ENCODE peak calls at places on chromosomes 11 and 22, in five cellular contexts. One of them, this sample, is unnamed.

GRCh38 chr11:72225411-72225951 is 914 bp downstream of the INPPL1 start:
- DNase-seq in endothelial cell of umbilical vein: no peak
- DNase-seq in dorsolateral prefrontal cortex: no peak
- DNase-seq in astrocyte: no peak
- DNase-seq in cardiac muscle cell: peak; percentile 10
- DNase-seq in this sample: peak; percentile 30

GRCh38 chr22:42967933-42968332 is 47.0 kb downstream of the PACSIN2 start:
- DNase-seq in endothelial cell of umbilical vein: no peak
- DNase-seq in dorsolateral prefrontal cortex: no peak
- DNase-seq in astrocyte: no peak
- DNase-seq in cardiac muscle cell: no peak
- DNase-seq in this sample: peak; percentile 66

GRCh38 chr11:3879967-3880542 is 24.6 kb downstream of the STIM1 start:
- DNase-seq in endothelial cell of umbilical vein: peak; percentile 64
- DNase-seq in dorsolateral prefrontal cortex: no peak
- DNase-seq in astrocyte: no peak
- DNase-seq in cardiac muscle cell: no peak
- DNase-seq in this sample: no peak

GRCh38 chr22:28034760-28035401 is 115.8 kb upstream of the PITPNB start:
- DNase-seq in endothelial cell of umbilical vein: peak; percentile 86
- DNase-seq in dorsolateral prefrontal cortex: peak; percentile 77
- DNase-seq in astrocyte: peak; percentile 40
- DNase-seq in cardiac muscle cell: peak; percentile 84
- DNase-seq in this sample: no peak

GRCh38 chr22:37460684-37461083 is 25.5 kb downstream of the MFNG start:
- DNase-seq in endothelial cell of umbilical vein: no peak
- DNase-seq in dorsolateral prefrontal cortex: no peak
- DNase-seq in astrocyte: no peak
- DNase-seq in cardiac muscle cell: no peak
- DNase-seq in this sample: no peak

GRCh38 chr11:64355078-64355940 is 3.7 kb upstream of the RPS6KA4 start:
- DNase-seq in endothelial cell of umbilical vein: peak; percentile 87
- DNase-seq in dorsolateral prefrontal cortex: peak; percentile 70
- DNase-seq in astrocyte: peak; percentile 59
- DNase-seq in cardiac muscle cell: peak; percentile 84
- DNase-seq in this sample: peak; percentile 83

GRCh38 chr11:84103096-84103495 is 816.9 kb upstream of the CCDC90B start:
- DNase-seq in endothelial cell of umbilical vein: no peak
- DNase-seq in dorsolateral prefrontal cortex: peak; percentile 39
- DNase-seq in astrocyte: no peak
- DNase-seq in cardiac muscle cell: no peak
- DNase-seq in this sample: no peak

GRCh38 chr11:22337571-22338464 is at the start of gene SLC17A6:
- DNase-seq in endothelial cell of umbilical vein: peak; percentile 13
- DNase-seq in dorsolateral prefrontal cortex: no peak
- DNase-seq in astrocyte: peak; percentile 16
- DNase-seq in cardiac muscle cell: peak; percentile 58
- DNase-seq in this sample: peak; percentile 36

GRCh38 chr11:115202900-115203552 is 301.2 kb downstream of the CADM1 start:
- DNase-seq in endothelial cell of umbilical vein: no peak
- DNase-seq in dorsolateral prefrontal cortex: no peak
- DNase-seq in astrocyte: no peak
- DNase-seq in cardiac muscle cell: no peak
- DNase-seq in this sample: no peak

GRCh38 chr22:36856121-36856791 is 4.5 kb upstream of the NCF4 start:
- DNase-seq in endothelial cell of umbilical vein: peak; percentile 87
- DNase-seq in dorsolateral prefrontal cortex: peak; percentile 93
- DNase-seq in astrocyte: peak; percentile 59
- DNase-seq in cardiac muscle cell: peak; percentile 92
- DNase-seq in this sample: peak; percentile 87

GRCh38 chr11:124331873-124332272 is 11.9 kb upstream of the OR8D2 start:
- DNase-seq in endothelial cell of umbilical vein: no peak
- DNase-seq in dorsolateral prefrontal cortex: no peak
- DNase-seq in astrocyte: no peak
- DNase-seq in cardiac muscle cell: no peak
- DNase-seq in this sample: no peak

GRCh38 chr11:91296628-91297027 is 928.0 kb upstream of the FAT3 start:
- DNase-seq in endothelial cell of umbilical vein: no peak
- DNase-seq in dorsolateral prefrontal cortex: no peak
- DNase-seq in astrocyte: no peak
- DNase-seq in cardiac muscle cell: no peak
- DNase-seq in this sample: no peak

GRCh38 chr11:19805827-19806226 is 93.2 kb downstream of the NAV2 start:
- DNase-seq in endothelial cell of umbilical vein: no peak
- DNase-seq in dorsolateral prefrontal cortex: no peak
- DNase-seq in astrocyte: peak; percentile 34
- DNase-seq in cardiac muscle cell: no peak
- DNase-seq in this sample: no peak

GRCh38 chr11:19805346-19805745 is 92.7 kb downstream of the NAV2 start:
- DNase-seq in endothelial cell of umbilical vein: no peak
- DNase-seq in dorsolateral prefrontal cortex: no peak
- DNase-seq in astrocyte: no peak
- DNase-seq in cardiac muscle cell: no peak
- DNase-seq in this sample: no peak

GRCh38 chr11:19810852-19811251 is 98.2 kb downstream of the NAV2 start:
- DNase-seq in endothelial cell of umbilical vein: no peak
- DNase-seq in dorsolateral prefrontal cortex: no peak
- DNase-seq in astrocyte: no peak
- DNase-seq in cardiac muscle cell: no peak
- DNase-seq in this sample: no peak

GRCh38 chr11:19806251-19806650 is 93.6 kb downstream of the NAV2 start:
- DNase-seq in endothelial cell of umbilical vein: no peak
- DNase-seq in dorsolateral prefrontal cortex: no peak
- DNase-seq in astrocyte: no peak
- DNase-seq in cardiac muscle cell: no peak
- DNase-seq in this sample: no peak

GRCh38 chr11:19808076-19808911 is 95.7 kb downstream of the NAV2 start:
- DNase-seq in endothelial cell of umbilical vein: peak; percentile 31
- DNase-seq in dorsolateral prefrontal cortex: no peak
- DNase-seq in astrocyte: no peak
- DNase-seq in cardiac muscle cell: peak; percentile 10
- DNase-seq in this sample: no peak
- TF ChIP-seq CTCF in endothelial cell of umbilical vein: no peak
- TF ChIP-seq CTCF in dorsolateral prefrontal cortex: peak; percentile 43
- TF ChIP-seq CTCF in astrocyte: no peak
- TF ChIP-seq CTCF in cardiac muscle cell: peak; percentile 26
- TF ChIP-seq CTCF in this sample: no peak

GRCh38 chr11:56624661-56625110 is 10.0 kb upstream of the OR5M1 start:
- DNase-seq in endothelial cell of umbilical vein: no peak
- DNase-seq in dorsolateral prefrontal cortex: no peak
- DNase-seq in astrocyte: peak; percentile 13
- DNase-seq in cardiac muscle cell: peak; percentile 61
- DNase-seq in this sample: no peak
- TF ChIP-seq CTCF in endothelial cell of umbilical vein: no peak
- TF ChIP-seq CTCF in dorsolateral prefrontal cortex: peak; percentile 49
- TF ChIP-seq CTCF in astrocyte: peak; percentile 29
- TF ChIP-seq CTCF in cardiac muscle cell: peak; percentile 29
- TF ChIP-seq CTCF in this sample: no peak

DNA sequence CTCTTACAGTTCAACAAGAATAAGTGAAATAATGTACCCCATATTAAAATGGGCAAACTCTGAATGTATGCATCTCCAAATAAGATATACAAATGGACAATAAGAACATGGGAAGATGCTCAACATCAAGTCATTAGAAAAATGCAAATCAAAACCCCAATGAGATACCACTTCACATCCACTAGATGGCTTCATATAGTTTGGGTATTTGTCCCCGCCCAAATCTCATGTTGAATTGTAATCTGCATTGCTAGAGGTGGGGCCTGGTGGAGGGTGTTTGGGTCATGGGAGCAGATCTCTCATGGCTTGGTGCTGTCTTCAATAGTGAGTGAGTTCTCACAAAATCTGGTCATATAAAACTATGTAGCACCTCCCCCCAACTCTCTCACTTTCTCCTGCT is 5.7 kb downstream of the MPZL2 start:
- DNase-seq in endothelial cell of umbilical vein: no peak
- DNase-seq in dorsolateral prefrontal cortex: no peak
- DNase-seq in astrocyte: no peak
- DNase-seq in cardiac muscle cell: no peak
- DNase-seq in this sample: no peak
- TF ChIP-seq CTCF in endothelial cell of umbilical vein: no peak
- TF ChIP-seq CTCF in dorsolateral prefrontal cortex: no peak
- TF ChIP-seq CTCF in astrocyte: no peak
- TF ChIP-seq CTCF in cardiac muscle cell: peak; percentile 13
- TF ChIP-seq CTCF in this sample: no peak

DNA sequence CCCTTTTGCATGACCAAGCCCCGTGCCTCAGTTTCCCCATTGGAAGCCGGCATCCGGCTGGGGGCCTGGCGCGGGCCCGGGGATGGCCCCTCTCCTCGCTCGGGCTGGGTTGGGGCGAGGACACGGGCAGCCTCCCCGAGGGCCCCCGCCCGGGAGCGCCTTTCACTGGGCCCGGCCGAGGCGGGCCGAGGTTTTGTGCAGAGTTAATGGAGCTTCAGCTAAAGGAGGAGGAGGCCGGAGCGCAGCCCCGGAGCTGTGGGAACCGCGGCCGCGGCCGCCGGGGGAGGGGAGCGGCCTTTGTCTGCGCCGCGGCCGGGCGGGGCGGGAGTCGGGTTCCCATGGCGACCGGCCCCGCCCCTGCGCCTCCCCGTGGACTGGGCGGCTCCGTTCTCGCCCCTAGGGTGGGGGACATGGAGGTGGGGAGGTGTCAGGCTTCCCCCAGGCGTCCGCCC is 1.4 kb upstream of the MAPK11 start:
- DNase-seq in endothelial cell of umbilical vein: peak; percentile 47
- DNase-seq in dorsolateral prefrontal cortex: peak; percentile 70
- DNase-seq in astrocyte: no peak
- DNase-seq in cardiac muscle cell: peak; percentile 78
- DNase-seq in this sample: peak; percentile 89
- TF ChIP-seq CTCF in endothelial cell of umbilical vein: peak; percentile 35
- TF ChIP-seq CTCF in dorsolateral prefrontal cortex: peak; percentile 26
- TF ChIP-seq CTCF in astrocyte: no peak
- TF ChIP-seq CTCF in cardiac muscle cell: no peak
- TF ChIP-seq CTCF in this sample: peak; percentile 10

GRCh38 chr11:76695133-76695532 is 24.6 kb upstream of the LRRC32 start:
- DNase-seq in endothelial cell of umbilical vein: no peak
- DNase-seq in dorsolateral prefrontal cortex: no peak
- DNase-seq in astrocyte: no peak
- DNase-seq in cardiac muscle cell: no peak
- DNase-seq in this sample: no peak
- TF ChIP-seq CTCF in endothelial cell of umbilical vein: peak; percentile 18
- TF ChIP-seq CTCF in dorsolateral prefrontal cortex: no peak
- TF ChIP-seq CTCF in astrocyte: no peak
- TF ChIP-seq CTCF in cardiac muscle cell: no peak
- TF ChIP-seq CTCF in this sample: no peak